ENCODE peak calls at places on chromosomes 12 and 14, in six cellular contexts. D is AG09309, C is foreskin fibroblast, G is tibial artery, Z is SK-N-SH, M is psoas muscle. E is an unnamed sample.

GRCh38 chr12:96489392-96490056 is at the start of gene CFAP54:
- DNase-seq in D (peak; percentile 52), G (peak; percentile 93), Z (peak; percentile 93), M (peak; percentile 94), C (peak; percentile 91), E (peak; percentile 72)

GRCh38 chr12:65051196-65051595 is 69.9 kb downstream of the WIF1 start:
- DNase-seq in Z (no peak), C (peak; percentile 13), D (no peak), G (no peak), M (no peak), E (no peak)

GRCh38 chr12:64709429-64709828 is 49.8 kb downstream of the GNS start:
- DNase-seq in G (no peak), C (no peak), M (no peak), Z (no peak), D (no peak), E (no peak)

GRCh38 chr14:75578099-75578785 is at the start of gene FLVCR2:
- DNase-seq in M (peak; percentile 92), Z (peak; percentile 83), D (no peak), C (peak; percentile 80), G (peak; percentile 91), E (peak; percentile 47)

GRCh38 chr12:57240926-57241555 is 9.9 kb downstream of the STAC3 start:
- DNase-seq in D (no peak), Z (peak; percentile 63), C (no peak), M (peak; percentile 71), G (no peak), E (no peak)

GRCh38 chr12:102950950-102951490 is 6.5 kb upstream of the ASCL1 start:
- DNase-seq in D (no peak), G (no peak), M (no peak), Z (no peak), C (no peak), E (no peak)

GRCh38 chr12:47602330-47602729 is 103.5 kb downstream of the RPAP3 start:
- DNase-seq in G (no peak), C (no peak), D (no peak), M (no peak), Z (no peak), E (no peak)

GRCh38 chr12:94180558-94181296 is 32.4 kb downstream of the PLXNC1 start:
- DNase-seq in D (no peak), M (no peak), G (no peak), Z (no peak), C (no peak), E (no peak)

GRCh38 chr12:90729741-90730140 is 225.2 kb downstream of the CCER1 start:
- DNase-seq in C (peak; percentile 38), D (no peak), M (no peak), G (no peak), Z (no peak), E (no peak)

GRCh38 chr12:45303955-45304354 is 88.1 kb downstream of the ANO6 start:
- DNase-seq in D (no peak), C (no peak), Z (no peak), G (no peak), M (no peak), E (no peak)

GRCh38 chr14:102590667-102591099 is 1.8 kb upstream of the RCOR1 start:
- DNase-seq in Z (peak; percentile 53), M (peak; percentile 68), G (peak; percentile 70), D (no peak), C (peak; percentile 29), E (no peak)

GRCh38 chr14:70919774-70920173 is 12.5 kb downstream of the PCNX1 start:
- DNase-seq in G (no peak), D (no peak), C (no peak), M (no peak), Z (no peak), E (no peak)

GRCh38 chr12:116137318-116137717 is 140.2 kb downstream of the MED13L start:
- DNase-seq in Z (no peak), D (no peak), G (no peak), M (no peak), C (no peak), E (no peak)

GRCh38 chr14:95381726-95382125 is 62.0 kb upstream of the CLMN start:
- DNase-seq in Z (no peak), M (no peak), D (no peak), C (no peak), G (no peak), E (no peak)

GRCh38 chr14:106318700-106319099 is 792.3 kb downstream of the TMEM121 start:
- DNase-seq in Z (peak; percentile 57), D (no peak), M (no peak), G (no peak), C (no peak), E (no peak)

GRCh38 chr14:106039400-106039799 is 513.0 kb downstream of the TMEM121 start:
- DNase-seq in M (no peak), G (no peak), C (no peak), D (no peak), Z (peak; percentile 17), E (no peak)

DNA sequence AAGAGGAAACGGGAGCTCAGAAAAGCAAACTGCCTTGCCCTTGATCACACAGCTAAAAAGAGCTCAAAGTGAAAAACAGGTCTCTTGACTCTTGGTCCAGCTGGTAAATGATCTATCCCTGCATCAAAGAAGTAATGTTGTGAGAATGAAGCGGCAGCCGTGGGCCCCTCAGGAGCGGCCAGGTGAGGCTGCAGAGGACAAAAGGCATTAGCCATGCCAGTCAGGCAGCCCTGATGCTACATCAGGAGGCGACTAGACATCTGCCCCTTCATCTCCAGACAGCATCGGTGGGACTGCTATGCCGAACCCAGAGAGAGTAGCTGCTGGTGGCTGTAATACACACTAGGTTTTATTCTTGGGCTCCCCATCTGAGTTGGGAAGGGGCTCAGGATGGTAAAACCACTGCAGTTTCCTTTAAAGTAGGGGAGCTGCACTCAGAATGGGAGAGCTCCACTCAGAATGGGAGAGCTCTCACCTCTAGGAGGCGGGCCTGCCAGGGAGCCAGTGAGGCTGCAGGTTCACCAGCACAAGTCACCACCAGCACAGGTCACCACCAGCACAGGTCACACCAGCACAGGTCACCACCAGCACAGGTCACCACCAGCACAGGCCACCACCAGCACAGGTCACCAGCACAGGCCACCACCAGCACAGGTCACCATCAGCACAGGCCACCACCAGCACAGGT is 120.1 kb downstream of the TSPAN9 start:
- DNase-seq in D (no peak), Z (no peak), G (no peak), M (no peak), C (no peak), E (no peak)
- H3K4me3 ChIP-seq in D (no peak overlapping the region), Z (no peak overlapping the region), G (no peak overlapping the region), M (no peak overlapping the region), C (no peak overlapping the region), E (no peak overlapping the region)

DNA sequence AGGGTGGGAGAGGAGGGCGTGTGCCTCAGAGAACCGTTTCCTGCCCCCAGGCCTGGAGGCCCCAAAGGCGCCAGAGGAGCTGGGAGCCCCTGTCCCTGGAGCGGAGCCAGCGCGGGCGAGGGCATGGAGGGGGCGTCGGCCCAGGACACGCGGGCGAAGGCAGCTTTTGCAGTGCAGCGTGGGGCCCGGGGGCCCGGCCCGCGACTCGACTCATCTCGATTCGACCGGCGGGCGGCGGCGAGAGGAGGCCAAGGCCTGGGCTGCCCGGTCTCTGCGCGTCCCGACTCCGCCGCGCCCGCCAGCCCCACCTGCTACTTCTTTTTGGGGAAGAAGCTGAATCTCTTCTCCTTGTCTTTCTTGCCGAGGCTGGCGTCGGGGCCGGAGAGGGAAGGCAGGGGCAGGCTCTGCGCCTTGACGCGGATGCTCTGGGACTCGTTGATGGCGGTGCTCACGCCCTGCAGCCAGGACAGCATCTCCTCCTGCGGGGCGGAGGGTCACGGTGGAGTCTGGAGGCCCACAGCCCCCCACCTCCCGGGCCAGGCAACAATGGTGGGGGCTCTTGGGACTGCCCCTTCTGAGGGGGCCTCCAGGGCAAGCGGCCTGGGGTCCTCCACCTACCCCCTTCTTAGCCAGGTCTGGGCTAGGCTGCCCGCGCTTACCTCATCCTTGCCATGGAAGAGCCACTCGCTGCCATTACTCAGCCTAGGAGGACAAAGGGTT is 44.9 kb downstream of the PLEKHG3 start:
- DNase-seq in Z (no peak), G (no peak), D (no peak), M (no peak), C (no peak), E (no peak)
- H3K4me3 ChIP-seq in Z (no peak overlapping the region), G (no peak overlapping the region), D (no peak overlapping the region), M (no peak overlapping the region), C (no peak overlapping the region), E (no peak overlapping the region)

GRCh38 chr12:122545855-122546254 is 18.8 kb downstream of the KNTC1 start:
- DNase-seq in Z (no peak), G (no peak), M (no peak), C (no peak), D (no peak), E (no peak)
- H3K4me3 ChIP-seq in Z (no peak overlapping the region), G (no peak overlapping the region), M (no peak overlapping the region), C (no peak overlapping the region), D (no peak overlapping the region), E (no peak overlapping the region)

GRCh38 chr12:9731797-9732196 is 1.1 kb downstream of the CLECL1 start:
- DNase-seq in M (no peak), G (no peak), D (no peak), Z (no peak), C (no peak), E (no peak)
- H3K4me3 ChIP-seq in M (no peak overlapping the region), G (no peak overlapping the region), D (no peak overlapping the region), Z (no peak overlapping the region), C (no peak overlapping the region), E (no peak overlapping the region)

GRCh38 chr12:11563785-11564739 is 85.4 kb upstream of the ETV6 start:
- DNase-seq in G (no peak), Z (no peak), C (no peak), M (no peak), D (no peak), E (no peak)

GRCh38 chr12:11568155-11568761 is 81.2 kb upstream of the ETV6 start:
- DNase-seq in G (no peak), C (no peak), M (no peak), D (no peak), Z (no peak), E (no peak)

GRCh38 chr12:11561416-11561815 is 88.1 kb upstream of the ETV6 start:
- DNase-seq in G (no peak), M (no peak), C (no peak), Z (no peak), D (no peak), E (no peak)

GRCh38 chr12:11565752-11566151 is 83.7 kb upstream of the ETV6 start:
- DNase-seq in C (no peak), Z (no peak), M (no peak), D (no peak), G (no peak), E (no peak)

GRCh38 chr12:11564984-11565651 is 84.4 kb upstream of the ETV6 start:
- DNase-seq in G (no peak), C (no peak), D (no peak), M (no peak), Z (no peak), E (no peak)
- H3K4me3 ChIP-seq in G (no peak overlapping the region), C (no peak overlapping the region), D (no peak overlapping the region), M (no peak overlapping the region), Z (no peak overlapping the region), E (no peak overlapping the region)